ENCODE peak calls at places on chromosomes 2 and 18, in six cellular contexts. N is fibroblast of the conjunctiva, G is fibroblast of pulmonary artery, J is kidney, Y is endothelial cell of umbilical vein, S is left ventricle myocardium inferior. C is an unnamed sample.

GRCh38 chr2:26735096-26735495 is 29.0 kb upstream of the SLC35F6 start:
- DNase-seq in N (peak; percentile 89), G (peak; percentile 95), J (no peak), Y (no peak), S (no peak), C (peak; percentile 75)

GRCh38 chr2:33791625-33792024 is 192.5 kb upstream of the FAM98A start:
- DNase-seq in N (peak; percentile 66), G (no peak), J (no peak), Y (no peak), S (no peak), C (peak; percentile 40)

GRCh38 chr2:54722641-54723299 is 692 bp upstream of the EML6 start:
- DNase-seq in N (peak; percentile 8), G (peak; percentile 73), J (no peak), Y (no peak), S (no peak), C (peak; percentile 41)

GRCh38 chr2:241568738-241569137 is 10.2 kb downstream of the BOK start:
- DNase-seq in N (no peak), G (no peak), J (peak; percentile 22), Y (no peak), S (no peak), C (no peak)

GRCh38 chr18:21456428-21457178 is 143.9 kb downstream of the ESCO1 start:
- DNase-seq in N (no peak), G (no peak), J (no peak), Y (no peak), S (no peak), C (no peak)

GRCh38 chr2:105893011-105893995 is 148.6 kb downstream of the NCK2 start:
- DNase-seq in N (no peak), G (no peak), J (no peak), Y (no peak), S (no peak), C (no peak)

GRCh38 chr18:63105636-63106316 is 213.8 kb downstream of the BCL2 start:
- DNase-seq in N (no peak), G (no peak), J (no peak), Y (no peak), S (no peak), C (no peak)

GRCh38 chr2:98802344-98802743 is 71.4 kb upstream of the MGAT4A start:
- DNase-seq in N (no peak), G (no peak), J (no peak), Y (no peak), S (no peak), C (no peak)

GRCh38 chr2:216216951-216217903 is 108.1 kb downstream of the XRCC5 start:
- DNase-seq in N (no peak), G (peak; percentile 55), J (no peak), Y (peak; percentile 55), S (no peak), C (peak; percentile 57)

GRCh38 chr2:165691615-165692014 is 102.4 kb downstream of the GALNT3 start:
- DNase-seq in N (peak; percentile 4), G (peak; percentile 57), J (no peak), Y (no peak), S (peak; percentile 18), C (no peak)

GRCh38 chr2:144998435-144998834 is 478.5 kb upstream of the ZEB2 start:
- DNase-seq in N (no peak), G (no peak), J (no peak), Y (no peak), S (no peak), C (no peak)

GRCh38 chr18:34659579-34660517 is 50.2 kb upstream of the DTNA start:
- DNase-seq in N (peak; percentile 94), G (peak; percentile 98), J (peak; percentile 88), Y (peak; percentile 98), S (peak; percentile 73), C (peak; percentile 81)

GRCh38 chr2:223214721-223215120 is 162.7 kb downstream of the KCNE4 start:
- DNase-seq in N (no peak), G (no peak), J (no peak), Y (no peak), S (no peak), C (no peak)

GRCh38 chr18:75083761-75084160 is 125.2 kb downstream of the PTGR3 start:
- DNase-seq in N (no peak), G (no peak), J (peak; percentile 22), Y (no peak), S (no peak), C (no peak)